ENCODE peak calls at places on chromosomes 12 and 14, in four cellular contexts. N is fibroblast of lung, Q is mesendoderm, W is colonic mucosa. O is an unnamed sample. For H3K36me3, the result is how much of the 10 kb centered on the place peaks cover.

GRCh38 chr12:107411792-107412535 is 273.6 kb upstream of the PWP1 start:
- DNase-seq in N (peak), W (no peak), Q (no peak), O (peak)

GRCh38 chr14:24243336-24243836 is 963 bp upstream of the TINF2 start:
- DNase-seq in W (no peak), Q (peak), N (peak), O (no peak)

GRCh38 chr12:52258335-52258901 is 16.0 kb upstream of the KRT86 start:
- DNase-seq in N (peak), Q (peak), W (no peak), O (peak)

GRCh38 chr12:63319386-63319785 is 168.4 kb upstream of the AVPR1A start:
- DNase-seq in W (no peak), Q (peak), N (peak), O (peak)

GRCh38 chr12:70635713-70636112 is 1.5 kb downstream of the PTPRB start:
- DNase-seq in N (no peak), Q (no peak), W (no peak), O (no peak)

GRCh38 chr14:84237881-84238280 is 1292.1 kb upstream of the FLRT2 start:
- DNase-seq in Q (no peak), N (no peak), W (no peak), O (no peak)

GRCh38 chr14:95385701-95386100 is 66.0 kb upstream of the CLMN start:
- DNase-seq in Q (no peak), W (no peak), N (no peak), O (no peak)

GRCh38 chr12:110917467-110917866 is 2.9 kb downstream of the MYL2 start:
- DNase-seq in Q (peak), W (no peak), N (peak), O (no peak)

GRCh38 chr12:89098390-89099102 is 253.8 kb downstream of the DUSP6 start:
- DNase-seq in N (peak), Q (peak), W (no peak), O (no peak)

GRCh38 chr14:31270196-31270772 is 62.7 kb upstream of the HECTD1 start:
- DNase-seq in W (peak), N (no peak), Q (peak), O (no peak)

GRCh38 chr14:90820958-90821357 is 4.7 kb upstream of the TTC7B start:
- DNase-seq in N (peak), Q (no peak), W (no peak), O (no peak)

GRCh38 chr14:50859296-50859624 is 12.6 kb upstream of the ABHD12B start:
- DNase-seq in N (no peak), W (no peak), Q (no peak), O (no peak)
- H3K9ac ChIP-seq in N (no peak), W (no peak), Q (no peak), O (peak)

GRCh38 chr12:130613831-130614230 is 102.3 kb downstream of the RIMBP2 start:
- DNase-seq in Q (no peak), N (no peak), W (no peak), O (no peak)
- H3K36me3 ChIP-seq in Q (under half), N (under half), W (under half), O (under half)

DNA sequence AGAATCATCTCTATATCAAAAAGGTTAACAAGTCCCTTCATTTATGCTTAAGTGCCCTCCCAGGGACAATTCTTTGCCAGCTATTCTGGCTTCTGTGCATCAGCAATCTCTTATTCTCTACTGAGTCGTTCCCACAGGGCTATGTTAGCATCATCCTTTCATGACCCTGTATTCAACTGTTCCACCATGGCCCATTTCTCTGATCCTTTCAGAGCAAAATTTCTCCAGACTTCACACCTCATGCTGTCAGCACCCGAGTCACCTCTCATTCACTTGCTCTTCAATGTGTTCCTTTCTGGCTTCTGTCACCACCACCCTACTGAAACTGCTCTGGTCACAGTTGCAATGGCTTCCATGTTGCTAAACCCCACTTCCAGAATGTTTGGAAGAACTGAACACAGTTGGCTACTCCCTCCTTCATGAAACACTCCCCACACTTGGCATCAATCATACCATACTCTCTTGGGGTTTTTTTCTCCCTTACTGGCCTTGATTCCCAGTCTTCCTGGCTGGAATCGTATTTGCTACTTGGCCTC is 159.5 kb upstream of the HMGA2 start:
- DNase-seq in W (no peak), Q (no peak), N (no peak), O (no peak)
- H3K9ac ChIP-seq in W (no peak), Q (no peak), N (no peak), O (no peak)

GRCh38 chr12:40314927-40315326 is 90.1 kb downstream of the LRRK2 start:
- DNase-seq in N (no peak), Q (no peak), W (no peak), O (no peak)
- H3K36me3 ChIP-seq in N (under half), Q (under half), W (under half), O (under half)

DNA sequence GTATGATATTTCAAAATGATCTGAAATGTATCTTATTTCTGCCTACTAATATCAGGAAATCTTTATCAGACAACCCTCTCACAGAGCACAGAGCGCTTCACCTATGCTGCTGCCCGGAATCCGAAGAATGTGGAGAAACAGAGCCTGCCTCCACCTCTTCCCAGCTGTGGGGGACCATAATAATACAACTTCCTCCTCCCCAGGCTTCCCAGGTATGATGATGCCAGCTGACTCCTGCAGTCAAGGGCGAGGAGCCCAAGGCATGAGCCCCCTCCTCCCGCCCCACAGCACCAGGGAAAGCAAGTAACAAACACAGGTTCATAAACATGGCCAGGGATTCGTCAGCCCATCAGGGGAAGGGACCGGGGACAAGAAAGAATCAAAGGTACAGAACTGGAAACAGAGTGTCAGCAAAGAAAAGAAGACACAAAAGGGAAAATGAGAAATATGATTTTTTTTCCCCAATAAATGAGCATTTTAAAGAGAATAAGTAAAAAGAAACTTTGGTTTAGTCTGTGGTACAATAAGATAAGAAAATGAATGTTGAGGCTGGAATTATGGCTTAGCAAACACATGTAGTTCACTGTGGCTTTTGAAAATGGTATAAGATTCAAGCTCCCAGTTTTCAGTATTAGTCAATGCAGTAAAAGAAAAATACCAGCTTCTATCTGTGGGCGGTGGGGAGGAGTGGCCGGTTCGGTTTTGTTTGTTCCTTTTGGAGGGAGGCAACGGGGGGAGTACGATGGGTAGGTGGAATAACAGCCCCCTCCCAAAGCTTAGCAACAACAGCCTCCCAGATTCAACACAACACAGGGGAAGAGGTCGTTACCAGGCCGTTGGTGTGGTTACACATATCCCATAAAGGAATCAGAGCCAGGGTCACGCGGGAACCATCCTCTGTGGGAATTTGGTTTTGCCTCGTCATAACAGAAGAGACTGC is 68.3 kb downstream of the SETD3 start:
- DNase-seq in W (no peak), Q (peak), N (peak), O (no peak)
- H3K9ac ChIP-seq in W (no peak), Q (no peak), N (no peak), O (no peak)

DNA sequence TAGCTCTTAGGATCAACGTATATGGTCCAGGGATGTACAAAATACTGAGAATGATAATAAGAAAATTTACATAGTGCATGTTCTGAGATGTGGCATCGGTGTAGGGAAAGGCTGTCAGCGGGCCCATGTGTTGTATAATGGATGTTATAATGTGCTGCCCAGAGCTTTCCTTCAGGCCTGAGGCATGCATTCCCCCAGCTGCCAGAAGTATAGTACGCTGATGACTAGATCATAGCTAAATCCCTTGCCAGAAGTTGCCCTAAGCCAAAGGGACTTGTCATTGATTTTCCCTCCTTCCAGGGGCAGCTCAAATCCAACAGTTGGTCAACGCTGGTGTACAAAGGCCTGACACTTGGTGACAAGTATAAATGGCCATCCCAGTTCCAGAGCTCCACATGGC is 6.5 kb upstream of the OR11G2 start:
- DNase-seq in Q (no peak), W (no peak), N (no peak), O (no peak)
- H3K36me3 ChIP-seq in Q (under half), W (under half), N (under half), O (under half)

DNA sequence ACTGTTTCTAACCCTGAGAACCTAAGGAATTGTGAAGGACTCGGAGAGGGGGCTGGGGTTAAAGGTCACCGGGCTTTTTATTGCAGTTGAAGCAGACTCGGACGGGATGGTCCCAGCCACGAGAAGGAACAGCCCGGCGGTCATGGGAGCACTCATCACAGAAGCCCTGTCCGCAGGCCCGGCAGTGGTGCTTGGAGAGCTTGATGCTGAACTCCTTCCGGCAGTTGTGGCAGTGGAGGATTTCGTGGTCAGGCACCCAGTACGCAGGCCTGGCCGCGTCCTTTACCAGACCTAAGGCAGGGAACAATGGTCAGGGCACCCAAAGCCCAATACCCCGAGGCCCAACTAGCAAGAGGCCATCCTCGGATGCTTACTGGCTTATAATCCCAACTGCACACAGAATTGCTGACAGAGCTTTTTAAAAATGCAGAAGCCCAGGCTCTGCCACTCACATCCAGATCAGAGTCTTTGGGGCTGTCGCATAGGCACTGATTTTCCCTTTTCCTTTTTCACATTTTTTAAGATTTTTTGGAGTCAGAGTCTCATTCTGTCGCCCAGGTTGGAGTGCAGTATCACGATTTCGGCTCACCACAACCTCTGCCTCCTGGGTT is 44.7 kb downstream of the DCAF4 start:
- DNase-seq in W (no peak), Q (no peak), N (no peak), O (no peak)
- H3K9ac ChIP-seq in W (no peak), Q (no peak), N (no peak), O (no peak)

GRCh38 chr12:121417847-121418246 is 17.9 kb downstream of the RNF34 start:
- DNase-seq in W (no peak), N (no peak), Q (no peak), O (no peak)
- H3K36me3 ChIP-seq in W (under half), N (under half), Q (under half), O (half or more)

O was measured in adipocyte.